ENCODE peak calls at places on chromosome 1, in nine cellular contexts. One of them, this sample, is unnamed.

GRCh38 chr1:226506921-226507320 is 41.6 kb upstream of the STUM start:
- DNase-seq in AG09319: no peak
- DNase-seq in astrocyte of the spinal cord: no peak
- DNase-seq in GM06990: no peak
- DNase-seq in CD4-positive, alpha-beta T cell: no peak
- DNase-seq in MCF 10A: no peak
- DNase-seq in GM12865: no peak
- DNase-seq in glutamatergic neuron: no peak
- DNase-seq in heart right ventricle: no peak
- DNase-seq in this sample: no peak

GRCh38 chr1:172238969-172239368 is 181.5 kb upstream of the C1orf105 start:
- DNase-seq in AG09319: no peak
- DNase-seq in astrocyte of the spinal cord: no peak
- DNase-seq in GM06990: no peak
- DNase-seq in CD4-positive, alpha-beta T cell: no peak
- DNase-seq in MCF 10A: no peak
- DNase-seq in GM12865: no peak
- DNase-seq in glutamatergic neuron: no peak
- DNase-seq in heart right ventricle: no peak
- DNase-seq in this sample: no peak

GRCh38 chr1:233983811-233984210 is 79.3 kb downstream of the SLC35F3 start:
- DNase-seq in AG09319: no peak
- DNase-seq in astrocyte of the spinal cord: no peak
- DNase-seq in GM06990: no peak
- DNase-seq in CD4-positive, alpha-beta T cell: no peak
- DNase-seq in MCF 10A: no peak
- DNase-seq in GM12865: no peak
- DNase-seq in glutamatergic neuron: no peak
- DNase-seq in heart right ventricle: no peak
- DNase-seq in this sample: no peak

GRCh38 chr1:78493456-78493855 is 2.7 kb downstream of the PTGFR start:
- DNase-seq in AG09319: no peak
- DNase-seq in astrocyte of the spinal cord: no peak
- DNase-seq in GM06990: no peak
- DNase-seq in CD4-positive, alpha-beta T cell: no peak
- DNase-seq in MCF 10A: peak
- DNase-seq in GM12865: no peak
- DNase-seq in glutamatergic neuron: no peak
- DNase-seq in heart right ventricle: no peak
- DNase-seq in this sample: no peak

GRCh38 chr1:159860456-159860855 is 2.0 kb downstream of the VSIG8 start:
- DNase-seq in AG09319: no peak
- DNase-seq in astrocyte of the spinal cord: no peak
- DNase-seq in GM06990: no peak
- DNase-seq in CD4-positive, alpha-beta T cell: no peak
- DNase-seq in MCF 10A: no peak
- DNase-seq in GM12865: no peak
- DNase-seq in glutamatergic neuron: no peak
- DNase-seq in heart right ventricle: no peak
- DNase-seq in this sample: no peak

GRCh38 chr1:52098139-52098871 is 42.2 kb downstream of the BTF3L4 start:
- DNase-seq in AG09319: no peak
- DNase-seq in astrocyte of the spinal cord: no peak
- DNase-seq in GM06990: no peak
- DNase-seq in CD4-positive, alpha-beta T cell: no peak
- DNase-seq in MCF 10A: no peak
- DNase-seq in GM12865: peak
- DNase-seq in glutamatergic neuron: no peak
- DNase-seq in heart right ventricle: no peak
- DNase-seq in this sample: no peak

GRCh38 chr1:56967900-56968832 is 2.4 kb upstream of the C8B start:
- DNase-seq in AG09319: no peak
- DNase-seq in astrocyte of the spinal cord: no peak
- DNase-seq in GM06990: no peak
- DNase-seq in CD4-positive, alpha-beta T cell: no peak
- DNase-seq in MCF 10A: peak
- DNase-seq in GM12865: peak
- DNase-seq in glutamatergic neuron: peak
- DNase-seq in heart right ventricle: peak
- DNase-seq in this sample: peak

GRCh38 chr1:241485554-241485992 is 34.0 kb downstream of the FH start:
- DNase-seq in AG09319: no peak
- DNase-seq in astrocyte of the spinal cord: peak
- DNase-seq in GM06990: peak
- DNase-seq in CD4-positive, alpha-beta T cell: no peak
- DNase-seq in MCF 10A: peak
- DNase-seq in GM12865: peak
- DNase-seq in glutamatergic neuron: no peak
- DNase-seq in heart right ventricle: no peak
- DNase-seq in this sample: peak

GRCh38 chr1:195415584-195415983 is 1192.7 kb downstream of the KCNT2 start:
- DNase-seq in AG09319: no peak
- DNase-seq in astrocyte of the spinal cord: no peak
- DNase-seq in GM06990: no peak
- DNase-seq in CD4-positive, alpha-beta T cell: no peak
- DNase-seq in MCF 10A: peak
- DNase-seq in GM12865: no peak
- DNase-seq in glutamatergic neuron: no peak
- DNase-seq in heart right ventricle: no peak
- DNase-seq in this sample: no peak

GRCh38 chr1:224498574-224499170 is 64.1 kb upstream of the WDR26 start:
- DNase-seq in AG09319: no peak
- DNase-seq in astrocyte of the spinal cord: no peak
- DNase-seq in GM06990: no peak
- DNase-seq in CD4-positive, alpha-beta T cell: no peak
- DNase-seq in MCF 10A: peak
- DNase-seq in GM12865: peak
- DNase-seq in glutamatergic neuron: no peak
- DNase-seq in heart right ventricle: peak
- DNase-seq in this sample: no peak

GRCh38 chr1:147720557-147720956 is 39.8 kb downstream of the GJA5 start:
- DNase-seq in AG09319: no peak
- DNase-seq in astrocyte of the spinal cord: no peak
- DNase-seq in GM06990: no peak
- DNase-seq in CD4-positive, alpha-beta T cell: no peak
- DNase-seq in MCF 10A: no peak
- DNase-seq in GM12865: no peak
- DNase-seq in glutamatergic neuron: no peak
- DNase-seq in heart right ventricle: no peak
- DNase-seq in this sample: no peak

GRCh38 chr1:215518594-215518993 is 48.5 kb upstream of the KCTD3 start:
- DNase-seq in AG09319: no peak
- DNase-seq in astrocyte of the spinal cord: no peak
- DNase-seq in GM06990: no peak
- DNase-seq in CD4-positive, alpha-beta T cell: no peak
- DNase-seq in MCF 10A: no peak
- DNase-seq in GM12865: no peak
- DNase-seq in glutamatergic neuron: no peak
- DNase-seq in heart right ventricle: no peak
- DNase-seq in this sample: no peak

GRCh38 chr1:215523128-215523861 is 43.8 kb upstream of the KCTD3 start:
- DNase-seq in AG09319: no peak
- DNase-seq in astrocyte of the spinal cord: peak
- DNase-seq in GM06990: no peak
- DNase-seq in CD4-positive, alpha-beta T cell: no peak
- DNase-seq in MCF 10A: no peak
- DNase-seq in GM12865: no peak
- DNase-seq in glutamatergic neuron: no peak
- DNase-seq in heart right ventricle: no peak
- DNase-seq in this sample: no peak

GRCh38 chr1:215521279-215521678 is 45.8 kb upstream of the KCTD3 start:
- DNase-seq in AG09319: no peak
- DNase-seq in astrocyte of the spinal cord: no peak
- DNase-seq in GM06990: no peak
- DNase-seq in CD4-positive, alpha-beta T cell: no peak
- DNase-seq in MCF 10A: no peak
- DNase-seq in GM12865: no peak
- DNase-seq in glutamatergic neuron: no peak
- DNase-seq in heart right ventricle: no peak
- DNase-seq in this sample: no peak

DNA sequence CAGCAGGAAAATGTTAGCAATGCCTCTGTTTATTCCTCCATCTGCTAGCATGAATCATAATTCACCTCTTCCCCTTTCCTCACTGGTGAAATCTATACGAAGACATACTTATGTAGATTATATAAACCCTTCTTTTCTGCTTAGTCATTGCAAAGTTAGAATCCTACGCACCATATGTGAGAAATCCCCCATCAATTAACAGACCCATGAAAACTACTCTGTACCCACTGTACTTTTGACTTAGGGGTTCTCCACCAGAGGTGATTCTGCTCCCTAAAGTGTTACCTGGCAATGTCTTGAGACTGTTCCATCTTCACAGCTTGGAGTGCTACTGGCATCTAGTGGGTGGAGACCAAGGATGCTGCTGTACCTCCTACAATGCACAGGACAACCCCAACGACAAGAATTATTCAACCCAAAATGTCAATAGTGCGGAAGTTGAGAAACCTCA is 49.6 kb upstream of the KCTD3 start:
- DNase-seq in AG09319: peak
- DNase-seq in astrocyte of the spinal cord: peak
- DNase-seq in GM06990: no peak
- DNase-seq in CD4-positive, alpha-beta T cell: no peak
- DNase-seq in MCF 10A: peak
- DNase-seq in GM12865: no peak
- DNase-seq in glutamatergic neuron: no peak
- DNase-seq in heart right ventricle: no peak
- DNase-seq in this sample: no peak
- TF ChIP-seq CTCF in AG09319: peak
- TF ChIP-seq CTCF in astrocyte of the spinal cord: peak
- TF ChIP-seq CTCF in GM06990: no peak
- TF ChIP-seq CTCF in CD4-positive, alpha-beta T cell: no peak
- TF ChIP-seq CTCF in MCF 10A: peak
- TF ChIP-seq CTCF in GM12865: no peak
- TF ChIP-seq CTCF in glutamatergic neuron: no peak
- TF ChIP-seq CTCF in heart right ventricle: peak
- TF ChIP-seq CTCF in this sample: no peak

DNA sequence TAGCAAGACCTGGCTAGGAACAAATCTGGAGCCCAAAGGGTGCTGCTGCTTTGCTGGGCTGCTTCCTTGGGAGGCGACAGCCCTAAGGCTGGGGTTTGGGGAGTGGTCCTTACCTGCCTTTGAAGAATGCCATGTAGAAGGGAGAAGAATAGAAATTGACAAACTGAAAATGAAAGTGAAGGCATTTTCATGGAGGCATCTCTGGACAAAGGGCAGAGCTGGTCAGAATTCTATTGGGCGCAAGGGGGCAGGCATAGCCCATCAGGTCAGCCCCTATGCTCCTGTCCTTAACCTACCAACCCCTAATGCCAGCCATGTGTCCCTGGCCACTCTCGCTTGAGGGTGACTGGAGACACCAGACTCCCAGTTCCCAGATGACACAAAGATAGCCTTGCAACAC is 7.6 kb upstream of the ARHGEF19 start:
- DNase-seq in AG09319: no peak
- DNase-seq in astrocyte of the spinal cord: no peak
- DNase-seq in GM06990: no peak
- DNase-seq in CD4-positive, alpha-beta T cell: no peak
- DNase-seq in MCF 10A: no peak
- DNase-seq in GM12865: no peak
- DNase-seq in glutamatergic neuron: no peak
- DNase-seq in heart right ventricle: no peak
- DNase-seq in this sample: no peak
- TF ChIP-seq CTCF in AG09319: no peak
- TF ChIP-seq CTCF in astrocyte of the spinal cord: no peak
- TF ChIP-seq CTCF in GM06990: no peak
- TF ChIP-seq CTCF in CD4-positive, alpha-beta T cell: no peak
- TF ChIP-seq CTCF in MCF 10A: no peak
- TF ChIP-seq CTCF in GM12865: no peak
- TF ChIP-seq CTCF in glutamatergic neuron: no peak
- TF ChIP-seq CTCF in heart right ventricle: no peak
- TF ChIP-seq CTCF in this sample: no peak

DNA sequence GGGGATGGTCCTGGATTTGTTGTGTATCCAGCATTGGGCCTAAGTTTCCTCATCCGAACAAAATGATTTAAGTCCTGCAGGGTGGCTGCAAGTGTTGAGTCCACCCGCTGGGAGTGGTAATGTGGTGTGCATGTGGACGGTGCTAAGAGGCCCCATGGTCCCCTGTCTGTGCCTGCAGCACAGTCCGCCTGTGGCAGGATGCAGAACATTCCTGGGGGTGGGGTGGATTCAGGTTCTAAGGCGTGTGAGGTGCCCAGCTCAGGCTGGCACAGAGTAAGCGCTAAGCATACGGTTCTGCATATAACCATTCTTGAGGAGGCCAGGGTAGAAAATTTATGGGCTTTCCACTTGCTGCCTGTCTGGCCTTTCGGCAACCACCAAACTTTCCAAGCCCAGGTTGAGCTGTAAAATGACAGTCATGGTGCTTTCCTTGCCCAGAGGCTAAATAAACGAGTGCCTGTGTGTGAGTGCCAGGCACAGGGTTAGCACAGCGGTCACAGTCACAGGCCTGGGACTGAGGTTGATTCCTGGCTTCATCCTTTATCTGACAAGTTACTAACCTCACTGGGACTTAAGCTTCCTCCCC is 30.7 kb downstream of the SLC2A1 start:
- DNase-seq in AG09319: no peak
- DNase-seq in astrocyte of the spinal cord: no peak
- DNase-seq in GM06990: no peak
- DNase-seq in CD4-positive, alpha-beta T cell: no peak
- DNase-seq in MCF 10A: no peak
- DNase-seq in GM12865: peak
- DNase-seq in glutamatergic neuron: no peak
- DNase-seq in heart right ventricle: no peak
- DNase-seq in this sample: no peak
- TF ChIP-seq CTCF in AG09319: no peak
- TF ChIP-seq CTCF in astrocyte of the spinal cord: no peak
- TF ChIP-seq CTCF in GM06990: no peak
- TF ChIP-seq CTCF in CD4-positive, alpha-beta T cell: no peak
- TF ChIP-seq CTCF in MCF 10A: no peak
- TF ChIP-seq CTCF in GM12865: no peak
- TF ChIP-seq CTCF in glutamatergic neuron: no peak
- TF ChIP-seq CTCF in heart right ventricle: no peak
- TF ChIP-seq CTCF in this sample: no peak

DNA sequence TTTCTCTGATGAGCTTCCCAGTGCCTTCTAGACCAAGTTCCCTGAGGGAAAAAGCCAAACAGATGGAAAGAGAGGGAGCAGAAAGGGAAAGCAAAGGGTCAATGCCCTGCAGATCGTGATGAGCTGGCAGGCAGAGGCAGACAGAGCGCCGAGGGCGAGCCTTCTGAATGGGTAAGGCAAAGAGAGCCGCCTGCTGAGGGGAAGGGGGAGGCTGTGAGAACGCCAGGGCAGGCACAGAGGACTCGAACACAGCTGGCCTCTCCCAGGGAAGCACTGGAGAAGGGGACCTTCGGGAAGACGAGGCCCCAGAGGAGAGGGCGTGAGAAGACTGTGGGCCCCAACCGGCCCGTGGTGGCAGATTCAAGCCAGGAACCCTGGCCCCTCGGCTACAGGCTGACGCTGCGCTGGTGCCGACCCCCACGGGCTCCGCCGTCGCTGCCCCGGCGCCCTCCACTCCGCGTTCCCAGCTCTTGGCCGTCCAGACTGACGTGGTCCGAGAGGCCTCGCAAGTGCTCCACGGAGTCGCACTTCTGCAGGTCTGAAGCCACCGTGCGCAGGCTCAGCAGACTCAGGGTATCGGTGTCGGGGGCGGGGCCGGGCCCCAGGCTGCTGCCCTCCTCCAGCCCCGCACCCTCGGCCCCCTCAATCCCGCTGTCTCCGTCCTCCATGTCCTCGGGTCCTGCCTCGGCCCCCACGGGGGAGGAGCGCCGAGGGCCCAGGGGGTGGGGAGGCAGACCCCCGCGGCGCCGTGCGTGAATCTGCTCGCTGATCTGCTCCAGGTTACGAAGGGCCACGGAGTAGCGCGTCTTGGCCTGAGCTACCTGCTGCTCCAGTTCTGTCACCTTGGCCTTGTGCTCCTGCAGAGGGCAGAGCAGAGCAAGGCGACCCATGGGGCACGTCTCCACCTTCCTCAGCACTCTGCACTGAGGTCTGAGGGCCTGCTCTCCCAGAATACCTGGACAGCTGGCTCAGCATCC is 13.9 kb downstream of the SH3BP5L start:
- DNase-seq in AG09319: no peak
- DNase-seq in astrocyte of the spinal cord: no peak
- DNase-seq in GM06990: no peak
- DNase-seq in CD4-positive, alpha-beta T cell: no peak
- DNase-seq in MCF 10A: no peak
- DNase-seq in GM12865: no peak
- DNase-seq in glutamatergic neuron: no peak
- DNase-seq in heart right ventricle: no peak
- DNase-seq in this sample: peak
- TF ChIP-seq CTCF in AG09319: no peak
- TF ChIP-seq CTCF in astrocyte of the spinal cord: no peak
- TF ChIP-seq CTCF in GM06990: peak
- TF ChIP-seq CTCF in CD4-positive, alpha-beta T cell: no peak
- TF ChIP-seq CTCF in MCF 10A: no peak
- TF ChIP-seq CTCF in GM12865: no peak
- TF ChIP-seq CTCF in glutamatergic neuron: no peak
- TF ChIP-seq CTCF in heart right ventricle: no peak
- TF ChIP-seq CTCF in this sample: no peak